ENCODE peak calls at places on chromosomes 5 and 9, in six cellular contexts. L, S, V, N, W and T are unnamed samples.

GRCh38 chr5:177455036-177455660 is 8.5 kb downstream of the PRR7 start:
- DNase-seq in S (peak; percentile 46), W (peak; percentile 86), L (peak; percentile 90), N (peak; percentile 81), V (peak; percentile 91), T (peak; percentile 82)

GRCh38 chr9:38417003-38417965 is 7.0 kb downstream of the IGFBPL1 start:
- DNase-seq in V (peak; percentile 16), S (peak; percentile 34), N (peak; percentile 51), W (no peak), L (no peak), T (no peak)

GRCh38 chr9:33687779-33688178 is 107.6 kb upstream of the PRSS3 start:
- DNase-seq in W (no peak), V (no peak), S (peak; percentile 45), N (peak; percentile 54), L (peak; percentile 35), T (no peak)

GRCh38 chr5:81717815-81718214 is 33.1 kb downstream of the SSBP2 start:
- DNase-seq in V (no peak), N (no peak), S (no peak), L (no peak), W (no peak), T (no peak)

GRCh38 chr5:96745844-96746531 is 61.8 kb downstream of the ERAP1 start:
- DNase-seq in S (no peak), V (no peak), N (no peak), L (no peak), W (no peak), T (no peak)

GRCh38 chr9:76349865-76350264 is 44.4 kb downstream of the RFK start:
- DNase-seq in W (no peak), N (no peak), S (no peak), V (no peak), L (no peak), T (no peak)

GRCh38 chr9:71609453-71609840 is 158.9 kb downstream of the CEMIP2 start:
- DNase-seq in V (no peak), N (no peak), L (no peak), S (no peak), W (no peak), T (no peak)

GRCh38 chr5:31078931-31079330 is 114.6 kb upstream of the CDH6 start:
- DNase-seq in L (no peak), W (no peak), S (no peak), N (no peak), V (no peak), T (no peak)

GRCh38 chr5:75380099-75380498 is 43.1 kb downstream of the HMGCR start:
- DNase-seq in L (no peak), N (no peak), W (no peak), V (no peak), S (no peak), T (no peak)

GRCh38 chr9:135066291-135066690 is 21.2 kb upstream of the OLFM1 start:
- DNase-seq in V (no peak), W (no peak), N (no peak), S (no peak), L (no peak), T (no peak)